ENCODE peak calls at places on chromosomes 1 and 21, in ten cellular contexts. M is thoracic aorta, W is esophagus muscularis mucosa, T is GM23338, S is fibroblast of the aortic adventitia, O is fibroblast of pulmonary artery, N is IMR-90, X is adrenal gland, B is endothelial cell of umbilical vein, U is breast epithelium. A is an unnamed sample.

GRCh38 chr1:116201921-116202320 is 90.7 kb downstream of the MAB21L3 start:
- DNase-seq in O (no peak), W (no peak), B (no peak), N (no peak), U (no peak), T (no peak), X (no peak), S (no peak), M (no peak), A (no peak)

GRCh38 chr1:115478933-115479551 is 141.0 kb upstream of the NGF start:
- DNase-seq in S (no peak), U (peak), W (no peak), X (no peak), N (no peak), O (no peak), M (no peak), B (no peak), T (peak), A (no peak)

GRCh38 chr1:208054485-208054884 is 143.6 kb upstream of the CD34 start:
- DNase-seq in B (no peak), O (no peak), N (no peak), S (no peak), T (no peak), W (no peak), X (no peak), M (no peak), U (no peak), A (no peak)

GRCh38 chr1:21511579-21512522 is 2.6 kb downstream of the ALPL start:
- DNase-seq in S (peak), U (peak), M (no peak), B (no peak), W (no peak), O (peak), N (peak), T (no peak), X (peak), A (peak)

GRCh38 chr1:159851386-159851785 is 11.1 kb downstream of the VSIG8 start:
- DNase-seq in W (no peak), S (no peak), U (no peak), M (no peak), X (no peak), N (no peak), O (no peak), T (peak), B (no peak), A (no peak)

GRCh38 chr1:236659792-236660587 is 26.3 kb upstream of the ACTN2 start:
- DNase-seq in B (no peak), U (no peak), M (no peak), T (peak), X (no peak), N (no peak), W (no peak), S (no peak), O (no peak), A (no peak)

GRCh38 chr1:162985816-162986215 is 83.3 kb upstream of the RGS4 start:
- DNase-seq in S (peak), T (no peak), M (no peak), U (no peak), B (no peak), O (peak), W (no peak), N (peak), X (no peak), A (peak)

GRCh38 chr1:110339427-110340206 is 440 bp downstream of the RBM15 start:
- DNase-seq in M (peak), X (peak), T (peak), B (peak), U (peak), N (peak), W (no peak), O (peak), S (peak), A (peak)

GRCh38 chr1:220544901-220545303 is 17.0 kb downstream of the MARK1 start:
- DNase-seq in M (no peak), O (peak), T (peak), S (peak), B (peak), N (peak), W (no peak), U (no peak), X (no peak), A (no peak)

GRCh38 chr1:153827168-153827964 is 52.2 kb downstream of the SLC27A3 start:
- DNase-seq in T (peak), B (no peak), U (no peak), M (no peak), W (no peak), O (no peak), S (no peak), X (no peak), N (no peak), A (no peak)

GRCh38 chr1:231147896-231148295 is 14.0 kb upstream of the TRIM67 start:
- DNase-seq in W (no peak), M (no peak), O (no peak), U (no peak), B (no peak), S (no peak), N (no peak), X (no peak), T (no peak), A (no peak)

GRCh38 chr1:8419861-8420260 is 101.9 kb downstream of the SLC45A1 start:
- DNase-seq in M (no peak), X (no peak), U (no peak), B (no peak), W (no peak), T (no peak), O (no peak), N (no peak), S (no peak), A (no peak)

GRCh38 chr1:245091818-245092637 is 62.8 kb upstream of the KIF26B start:
- DNase-seq in M (peak), U (no peak), T (no peak), X (peak), W (no peak), B (peak), O (peak), N (peak), S (peak), A (peak)

GRCh38 chr1:13700521-13701273 is 709 bp downstream of the PRDM2 start:
- DNase-seq in M (no peak), O (peak), X (peak), U (no peak), T (peak), S (peak), B (peak), N (peak), W (no peak), A (peak)

GRCh38 chr1:206856674-206857464 is 8.6 kb upstream of the IL20 start:
- DNase-seq in N (no peak), W (no peak), X (no peak), O (no peak), U (no peak), B (no peak), T (peak), S (no peak), M (no peak), A (peak)

GRCh38 chr21:16514316-16514715 is 784.5 kb downstream of the USP25 start:
- DNase-seq in T (no peak), O (peak), N (no peak), X (no peak), M (no peak), S (peak), U (no peak), B (no peak), W (no peak), A (no peak)

GRCh38 chr21:42309753-42310213 is 5.4 kb downstream of the TFF3 start:
- DNase-seq in T (peak), M (no peak), O (peak), S (peak), U (no peak), W (no peak), B (peak), X (peak), N (peak), A (peak)

GRCh38 chr21:35349378-35350080 is 300.4 kb upstream of the RUNX1 start:
- DNase-seq in X (no peak), N (peak), M (no peak), S (peak), T (no peak), W (peak), O (peak), U (no peak), B (no peak), A (no peak)

GRCh38 chr1:248229360-248229908 is 1.8 kb upstream of the OR2M4 start:
- DNase-seq in N (no peak), B (no peak), T (no peak), X (no peak), W (no peak), M (no peak), S (no peak), O (no peak), U (no peak), A (no peak)

GRCh38 chr1:53372501-53372951 is 44.7 kb upstream of the LRP8 start:
- DNase-seq in N (no peak), M (no peak), T (no peak), B (no peak), U (no peak), O (no peak), X (no peak), W (no peak), S (no peak), A (no peak)

GRCh38 chr1:92484171-92484471 is 2.6 kb downstream of the GFI1 start:
- DNase-seq in S (no peak), B (no peak), M (no peak), N (no peak), W (no peak), U (no peak), O (no peak), T (no peak), X (no peak), A (no peak)
- H3K4me3 ChIP-seq in S (no peak), B (no peak), M (peak), N (no peak), W (peak), U (peak), O (peak), T (peak), X (no peak), A (no peak)

DNA sequence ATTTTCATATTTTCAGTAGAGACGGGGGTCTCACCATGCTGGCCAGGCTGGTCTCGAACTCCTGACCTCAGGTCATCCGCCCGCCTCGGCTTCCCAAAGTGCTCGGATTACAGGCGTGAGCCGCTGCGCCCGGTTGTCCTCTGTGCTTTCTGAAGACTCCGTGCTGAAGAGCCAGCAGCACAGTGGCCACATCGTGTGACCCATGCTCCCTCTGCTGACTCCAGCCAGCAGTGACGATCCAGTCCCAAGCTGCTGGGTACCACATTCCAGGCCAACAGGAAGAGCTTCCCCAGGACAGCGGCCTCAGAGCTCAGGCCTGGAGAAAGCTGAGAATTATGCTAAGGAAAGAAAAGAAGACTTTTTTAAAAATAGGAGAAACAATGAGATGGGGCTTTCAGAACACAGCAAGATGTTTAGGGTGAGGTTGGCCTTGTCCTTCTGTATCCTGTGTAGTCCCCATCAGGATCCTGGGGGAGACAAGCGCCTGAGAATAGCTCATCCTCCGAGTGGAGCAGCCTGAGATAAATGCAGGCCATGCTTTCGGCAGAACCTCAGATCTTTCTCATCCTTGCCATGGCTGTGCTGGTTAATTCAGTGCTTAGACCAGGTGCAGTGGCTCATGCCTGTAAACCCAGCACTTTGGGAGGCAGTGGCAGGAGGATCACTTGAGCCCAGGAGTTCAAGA is 207.1 kb downstream of the SLC35F3 start:
- DNase-seq in O (peak), W (no peak), N (peak), U (no peak), S (no peak), T (peak), X (no peak), M (no peak), B (no peak), A (peak)
- TF ChIP-seq CTCF in O (no peak), W (no peak), N (no peak), U (no peak), S (no peak), T (peak), X (no peak), M (peak), B (no peak), A (no peak)

GRCh38 chr1:226733876-226734414 is 5.1 kb downstream of the ITPKB start:
- DNase-seq in W (no peak), S (peak), U (no peak), X (no peak), T (no peak), N (peak), M (no peak), B (no peak), O (no peak), A (no peak)

GRCh38 chr1:226731257-226731893 is 7.7 kb downstream of the ITPKB start:
- DNase-seq in N (no peak), M (no peak), T (no peak), X (no peak), S (no peak), U (no peak), W (no peak), B (no peak), O (no peak), A (no peak)

GRCh38 chr1:226732856-226733291 is 6.2 kb downstream of the ITPKB start:
- DNase-seq in M (no peak), O (no peak), W (no peak), B (no peak), U (no peak), N (no peak), X (no peak), T (no peak), S (no peak), A (no peak)

GRCh38 chr1:226734611-226735153 is 4.4 kb downstream of the ITPKB start:
- DNase-seq in X (no peak), S (no peak), N (no peak), W (no peak), M (no peak), U (no peak), T (no peak), B (no peak), O (no peak), A (no peak)

DNA sequence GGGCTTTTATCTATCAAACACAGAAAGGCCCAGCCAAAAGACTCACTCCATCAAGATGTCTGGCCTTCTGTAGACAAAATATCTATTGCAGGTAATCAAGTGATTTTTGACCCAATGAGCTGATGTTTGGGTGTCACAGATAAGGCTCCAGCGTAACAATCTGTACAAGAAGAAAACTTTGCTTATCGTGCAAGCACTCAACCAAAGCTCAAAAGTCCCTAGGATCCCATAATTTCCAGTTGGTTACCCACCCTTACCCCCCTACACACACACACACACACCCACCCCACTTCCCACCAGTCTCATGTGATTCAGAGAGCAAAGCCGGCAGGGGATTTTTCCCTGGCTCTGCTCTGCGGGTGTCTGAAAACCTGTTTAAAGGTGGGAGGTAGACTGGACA is 5.8 kb downstream of the ITPKB start:
- DNase-seq in X (no peak), M (no peak), S (no peak), O (no peak), N (no peak), T (no peak), W (no peak), U (no peak), B (no peak), A (no peak)
- H3K4me3 ChIP-seq in X (no peak), M (peak), S (no peak), O (no peak), N (no peak), T (no peak), W (peak), U (peak), B (no peak), A (no peak)

GRCh38 chr1:7287013-7287412 is 484.1 kb upstream of the VAMP3 start:
- DNase-seq in W (peak), N (no peak), U (no peak), T (no peak), B (no peak), O (no peak), S (no peak), X (no peak), M (no peak), A (no peak)
- TF ChIP-seq CTCF in W (no peak), N (no peak), U (no peak), T (peak), B (no peak), O (no peak), S (no peak), X (no peak), M (no peak), A (no peak)

GRCh38 chr21:27403011-27403410 is 436.1 kb upstream of the ADAMTS5 start:
- DNase-seq in N (no peak), O (no peak), M (no peak), S (no peak), B (no peak), W (no peak), X (no peak), T (no peak), U (no peak), A (no peak)

GRCh38 chr21:27412530-27412929 is 445.6 kb upstream of the ADAMTS5 start:
- DNase-seq in W (no peak), O (no peak), U (no peak), S (no peak), N (no peak), B (no peak), X (no peak), T (no peak), M (no peak), A (no peak)

GRCh38 chr21:27408826-27409225 is 441.9 kb upstream of the ADAMTS5 start:
- DNase-seq in N (no peak), X (no peak), M (no peak), W (no peak), O (no peak), T (no peak), B (no peak), S (peak), U (no peak), A (no peak)

GRCh38 chr21:27406297-27407009 is 439.6 kb upstream of the ADAMTS5 start:
- DNase-seq in S (peak), B (peak), M (no peak), W (no peak), U (no peak), T (no peak), X (no peak), O (peak), N (peak), A (peak)

GRCh38 chr21:27407296-27407695 is 440.4 kb upstream of the ADAMTS5 start:
- DNase-seq in B (peak), X (no peak), M (no peak), W (no peak), O (no peak), N (no peak), T (no peak), S (no peak), U (no peak), A (no peak)
- H3K4me3 ChIP-seq in B (no peak), X (no peak), M (no peak), W (no peak), O (no peak), N (no peak), T (no peak), S (no peak), U (no peak), A (no peak)

GRCh38 chr1:46544561-46545240 is 6.7 kb downstream of the KNCN start:
- DNase-seq in B (no peak), M (no peak), U (no peak), S (no peak), O (no peak), T (peak), W (no peak), X (no peak), N (no peak), A (no peak)
- TF ChIP-seq CTCF in B (no peak), M (no peak), U (no peak), S (peak), O (no peak), T (peak), W (no peak), X (no peak), N (no peak), A (peak)

GRCh38 chr1:18646091-18646775 is 15.6 kb downstream of the PAX7 start:
- DNase-seq in T (no peak), X (no peak), W (no peak), B (no peak), N (no peak), U (no peak), O (no peak), M (no peak), S (no peak), A (no peak)

GRCh38 chr1:18644469-18645171 is 14.0 kb downstream of the PAX7 start:
- DNase-seq in U (no peak), N (no peak), S (no peak), O (no peak), M (no peak), B (no peak), T (no peak), X (no peak), W (no peak), A (no peak)

GRCh38 chr1:18646776-18647410 is 16.2 kb downstream of the PAX7 start:
- DNase-seq in B (no peak), M (no peak), S (no peak), U (no peak), O (no peak), T (peak), N (no peak), X (no peak), W (no peak), A (no peak)

GRCh38 chr1:18644013-18644399 is 13.4 kb downstream of the PAX7 start:
- DNase-seq in W (no peak), O (no peak), U (no peak), T (no peak), N (no peak), S (no peak), X (no peak), M (no peak), B (no peak), A (no peak)

GRCh38 chr1:18645172-18646090 is 14.8 kb downstream of the PAX7 start:
- DNase-seq in O (no peak), M (no peak), W (no peak), S (no peak), B (no peak), N (no peak), U (no peak), T (peak), X (no peak), A (no peak)
- H3K4me3 ChIP-seq in O (no peak), M (no peak), W (no peak), S (no peak), B (no peak), N (no peak), U (no peak), T (peak), X (no peak), A (no peak)

DNA sequence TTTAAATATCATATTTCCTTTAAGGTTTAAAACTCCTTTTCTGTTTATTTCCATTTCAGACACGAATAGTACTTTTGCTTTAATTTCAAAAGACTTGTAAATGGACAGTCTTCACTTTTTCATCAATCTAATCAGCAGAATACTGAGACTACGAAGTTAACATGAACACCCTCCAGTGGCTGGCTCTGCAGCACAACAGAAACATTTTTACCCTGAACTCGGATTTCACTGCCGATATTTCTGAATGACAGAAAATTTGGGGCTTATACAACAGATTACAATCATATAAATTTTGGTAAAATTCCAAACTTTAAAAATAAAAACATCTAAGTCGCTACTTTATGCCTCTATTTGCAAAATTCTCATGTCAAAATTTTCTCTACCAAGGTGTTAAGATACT is 86.2 kb downstream of the AKT3 start:
- DNase-seq in O (no peak), U (no peak), S (no peak), B (no peak), W (no peak), X (no peak), M (no peak), N (no peak), T (no peak), A (no peak)
- TF ChIP-seq CTCF in O (no peak), U (no peak), S (no peak), B (no peak), W (no peak), X (no peak), M (no peak), N (no peak), T (no peak), A (peak)

GRCh38 chr1:54545916-54546635 is 2.0 kb upstream of the ACOT11 start:
- DNase-seq in B (no peak), X (no peak), S (no peak), N (no peak), M (no peak), U (no peak), W (no peak), T (no peak), O (no peak), A (no peak)

GRCh38 chr1:54542120-54542961 is 5.7 kb upstream of the ACOT11 start:
- DNase-seq in B (peak), U (peak), X (peak), M (no peak), T (peak), N (peak), O (peak), S (peak), W (no peak), A (peak)

GRCh38 chr1:54543729-54544496 is 4.1 kb upstream of the ACOT11 start:
- DNase-seq in S (peak), U (no peak), M (no peak), B (no peak), X (no peak), O (peak), T (no peak), W (no peak), N (peak), A (peak)

GRCh38 chr1:54540891-54541290 is 7.1 kb upstream of the ACOT11 start:
- DNase-seq in B (no peak), M (no peak), N (no peak), T (no peak), W (no peak), U (no peak), S (no peak), O (no peak), X (no peak), A (no peak)

GRCh38 chr1:54542962-54543539 is 5.0 kb upstream of the ACOT11 start:
- DNase-seq in B (peak), S (peak), X (no peak), W (no peak), N (peak), O (peak), U (no peak), M (no peak), T (peak), A (peak)
- H3K4me3 ChIP-seq in B (peak), S (peak), X (no peak), W (peak), N (no peak), O (peak), U (peak), M (peak), T (peak), A (peak)